ENCODE peak calls at places on chromosomes 11 and 22, in eight cellular contexts. One of them, this sample, is unnamed.

GRCh38 chr11:129298990-129299389 is 76.7 kb upstream of the BARX2 start:
- DNase-seq in kidney: no peak
- DNase-seq in cardiac muscle cell: no peak
- DNase-seq in A549: no peak
- DNase-seq in SJSA1: no peak
- DNase-seq in fibroblast of the aortic adventitia: no peak
- DNase-seq in DND-41: no peak
- DNase-seq in BE2C: no peak
- DNase-seq in this sample: no peak

GRCh38 chr22:19678949-19679348 is 35.4 kb upstream of the SEPTIN5 start:
- DNase-seq in kidney: no peak
- DNase-seq in cardiac muscle cell: peak
- DNase-seq in DND-41: no peak
- DNase-seq in BE2C: no peak
- DNase-seq in fibroblast of the aortic adventitia: no peak
- DNase-seq in SJSA1: no peak
- DNase-seq in A549: no peak
- DNase-seq in this sample: no peak

GRCh38 chr11:113168804-113169342 is 145.5 kb upstream of the TTC12 start:
- DNase-seq in DND-41: no peak
- DNase-seq in kidney: no peak
- DNase-seq in BE2C: no peak
- DNase-seq in SJSA1: no peak
- DNase-seq in A549: no peak
- DNase-seq in cardiac muscle cell: no peak
- DNase-seq in fibroblast of the aortic adventitia: no peak
- DNase-seq in this sample: no peak

GRCh38 chr11:83092488-83093384 is 21.0 kb upstream of the RAB30 start:
- DNase-seq in fibroblast of the aortic adventitia: peak
- DNase-seq in cardiac muscle cell: no peak
- DNase-seq in DND-41: no peak
- DNase-seq in A549: peak
- DNase-seq in BE2C: peak
- DNase-seq in kidney: no peak
- DNase-seq in SJSA1: no peak
- DNase-seq in this sample: no peak

GRCh38 chr11:118214210-118214914 is 10.4 kb downstream of the JAML start:
- DNase-seq in A549: no peak
- DNase-seq in kidney: no peak
- DNase-seq in DND-41: no peak
- DNase-seq in BE2C: no peak
- DNase-seq in SJSA1: no peak
- DNase-seq in fibroblast of the aortic adventitia: no peak
- DNase-seq in cardiac muscle cell: no peak
- DNase-seq in this sample: no peak

GRCh38 chr11:120395778-120396177 is 59.6 kb downstream of the ARHGEF12 start:
- DNase-seq in DND-41: no peak
- DNase-seq in fibroblast of the aortic adventitia: no peak
- DNase-seq in cardiac muscle cell: no peak
- DNase-seq in BE2C: no peak
- DNase-seq in A549: no peak
- DNase-seq in SJSA1: no peak
- DNase-seq in kidney: no peak
- DNase-seq in this sample: no peak

GRCh38 chr22:30872282-30873041 is 96.1 kb downstream of the MORC2 start:
- DNase-seq in BE2C: peak
- DNase-seq in DND-41: no peak
- DNase-seq in fibroblast of the aortic adventitia: no peak
- DNase-seq in SJSA1: peak
- DNase-seq in A549: no peak
- DNase-seq in kidney: peak
- DNase-seq in cardiac muscle cell: no peak
- DNase-seq in this sample: no peak

GRCh38 chr22:35643991-35644390 is 4.3 kb upstream of the APOL6 start:
- DNase-seq in A549: no peak
- DNase-seq in SJSA1: peak
- DNase-seq in kidney: no peak
- DNase-seq in BE2C: no peak
- DNase-seq in cardiac muscle cell: no peak
- DNase-seq in fibroblast of the aortic adventitia: no peak
- DNase-seq in DND-41: no peak
- DNase-seq in this sample: no peak

GRCh38 chr11:27075192-27075591 is 34.6 kb downstream of the BBOX1 start:
- DNase-seq in BE2C: no peak
- DNase-seq in DND-41: no peak
- DNase-seq in kidney: no peak
- DNase-seq in A549: no peak
- DNase-seq in cardiac muscle cell: no peak
- DNase-seq in fibroblast of the aortic adventitia: peak
- DNase-seq in SJSA1: no peak
- DNase-seq in this sample: no peak

GRCh38 chr11:108313444-108313843 is 90.6 kb downstream of the ATM start:
- DNase-seq in BE2C: no peak
- DNase-seq in cardiac muscle cell: no peak
- DNase-seq in fibroblast of the aortic adventitia: no peak
- DNase-seq in DND-41: no peak
- DNase-seq in SJSA1: no peak
- DNase-seq in kidney: no peak
- DNase-seq in A549: no peak
- DNase-seq in this sample: no peak

GRCh38 chr11:108302121-108302785 is 79.4 kb downstream of the ATM start:
- DNase-seq in A549: no peak
- DNase-seq in DND-41: no peak
- DNase-seq in BE2C: no peak
- DNase-seq in cardiac muscle cell: no peak
- DNase-seq in SJSA1: no peak
- DNase-seq in kidney: no peak
- DNase-seq in fibroblast of the aortic adventitia: no peak
- DNase-seq in this sample: no peak

DNA sequence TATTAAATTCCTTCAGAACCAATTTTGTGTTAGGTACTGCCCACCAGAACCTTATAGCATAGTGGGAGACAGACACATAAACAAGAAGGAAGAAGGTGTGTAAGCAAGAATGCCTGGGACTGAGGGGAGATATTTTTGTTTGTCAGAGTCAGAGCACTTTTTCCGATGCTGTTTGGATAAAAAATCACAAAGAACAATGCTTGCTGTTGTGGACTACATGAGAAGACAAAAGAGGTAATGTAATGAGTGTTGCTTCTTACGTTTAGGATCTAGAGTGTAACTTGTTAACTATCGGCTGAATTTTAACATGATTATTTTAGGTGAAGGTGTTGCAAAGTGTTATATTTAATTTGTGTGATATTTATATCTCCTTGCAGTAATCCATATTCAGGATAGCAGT is 84.9 kb downstream of the ATM start:
- DNase-seq in fibroblast of the aortic adventitia: no peak
- DNase-seq in A549: no peak
- DNase-seq in cardiac muscle cell: no peak
- DNase-seq in DND-41: no peak
- DNase-seq in kidney: no peak
- DNase-seq in SJSA1: no peak
- DNase-seq in BE2C: no peak
- DNase-seq in this sample: no peak
- H3K4me3 ChIP-seq in fibroblast of the aortic adventitia: no peak
- H3K4me3 ChIP-seq in A549: no peak
- H3K4me3 ChIP-seq in cardiac muscle cell: no peak
- H3K4me3 ChIP-seq in DND-41: no peak
- H3K4me3 ChIP-seq in kidney: no peak
- H3K4me3 ChIP-seq in SJSA1: no peak
- H3K4me3 ChIP-seq in BE2C: no peak
- H3K4me3 ChIP-seq in this sample: no peak

DNA sequence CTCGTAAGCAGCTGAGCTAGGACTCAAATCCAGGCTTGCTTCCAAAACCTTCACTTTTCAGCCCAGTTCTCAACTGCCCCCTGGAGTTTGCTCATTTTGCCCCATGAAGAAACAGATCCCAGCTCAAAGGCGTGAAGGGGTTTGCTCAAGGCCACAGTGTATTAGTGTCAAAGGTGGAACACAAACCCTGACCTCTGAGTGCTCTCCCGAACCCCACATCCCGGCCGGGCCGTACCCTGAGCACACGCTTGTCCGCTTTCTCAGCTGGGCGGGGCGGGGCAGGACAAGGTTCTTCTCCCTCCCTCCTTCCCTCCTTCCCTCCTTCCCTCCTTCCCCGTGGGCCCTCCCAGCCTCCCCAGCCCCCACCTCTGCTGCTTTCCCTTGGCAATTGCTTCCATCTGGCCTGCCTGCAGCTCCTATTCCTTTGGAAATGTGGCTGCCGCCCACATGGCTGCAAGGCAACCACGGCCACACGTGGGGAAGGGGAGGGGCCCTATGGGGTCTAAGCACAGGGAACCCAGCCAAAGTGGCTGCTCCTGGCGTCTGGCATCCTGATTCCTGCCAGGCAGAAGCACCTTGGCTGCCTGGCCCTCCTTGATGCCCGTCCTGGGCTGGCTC is 4.1 kb downstream of the ST3GAL4 start:
- DNase-seq in SJSA1: peak
- DNase-seq in fibroblast of the aortic adventitia: peak
- DNase-seq in BE2C: peak
- DNase-seq in DND-41: no peak
- DNase-seq in kidney: peak
- DNase-seq in cardiac muscle cell: no peak
- DNase-seq in A549: no peak
- DNase-seq in this sample: no peak
- H3K4me3 ChIP-seq in SJSA1: no peak
- H3K4me3 ChIP-seq in fibroblast of the aortic adventitia: peak
- H3K4me3 ChIP-seq in BE2C: no peak
- H3K4me3 ChIP-seq in DND-41: no peak
- H3K4me3 ChIP-seq in kidney: no peak
- H3K4me3 ChIP-seq in cardiac muscle cell: no peak
- H3K4me3 ChIP-seq in A549: no peak
- H3K4me3 ChIP-seq in this sample: no peak

GRCh38 chr11:12177739-12178338 is 67.4 kb downstream of the MICAL2 start:
- DNase-seq in BE2C: no peak
- DNase-seq in kidney: no peak
- DNase-seq in SJSA1: no peak
- DNase-seq in A549: no peak
- DNase-seq in cardiac muscle cell: peak
- DNase-seq in DND-41: no peak
- DNase-seq in fibroblast of the aortic adventitia: peak
- DNase-seq in this sample: no peak

GRCh38 chr11:12182650-12183511 is 72.5 kb downstream of the MICAL2 start:
- DNase-seq in DND-41: no peak
- DNase-seq in BE2C: no peak
- DNase-seq in kidney: peak
- DNase-seq in SJSA1: peak
- DNase-seq in cardiac muscle cell: peak
- DNase-seq in fibroblast of the aortic adventitia: peak
- DNase-seq in A549: peak
- DNase-seq in this sample: peak

GRCh38 chr11:12180257-12181205 is 70.1 kb downstream of the MICAL2 start:
- DNase-seq in cardiac muscle cell: no peak
- DNase-seq in SJSA1: peak
- DNase-seq in kidney: no peak
- DNase-seq in BE2C: no peak
- DNase-seq in DND-41: no peak
- DNase-seq in fibroblast of the aortic adventitia: no peak
- DNase-seq in A549: no peak
- DNase-seq in this sample: no peak

GRCh38 chr11:12179019-12179418 is 68.6 kb downstream of the MICAL2 start:
- DNase-seq in kidney: no peak
- DNase-seq in DND-41: no peak
- DNase-seq in A549: no peak
- DNase-seq in fibroblast of the aortic adventitia: no peak
- DNase-seq in SJSA1: no peak
- DNase-seq in BE2C: no peak
- DNase-seq in cardiac muscle cell: peak
- DNase-seq in this sample: no peak

DNA sequence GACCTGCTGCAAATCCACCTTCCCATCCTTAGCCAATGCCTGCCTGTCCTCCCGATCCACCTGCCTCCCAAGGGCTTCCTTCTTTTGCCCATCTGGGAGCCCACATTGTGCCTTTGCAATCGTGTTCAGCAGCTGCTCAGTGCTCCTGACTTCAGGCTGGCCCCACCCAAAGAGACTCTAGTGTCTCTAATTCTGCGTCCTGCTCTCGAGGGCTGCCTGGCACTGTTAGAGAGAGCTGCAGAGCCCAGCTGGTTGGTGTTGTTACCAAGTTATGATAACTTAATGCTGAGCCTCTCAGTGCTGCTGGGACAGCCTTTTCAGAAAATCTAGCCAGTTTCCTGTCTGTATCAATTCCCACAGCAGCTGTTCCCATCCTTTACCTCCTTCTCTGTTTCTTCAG is 69.1 kb downstream of the MICAL2 start:
- DNase-seq in SJSA1: no peak
- DNase-seq in A549: no peak
- DNase-seq in cardiac muscle cell: no peak
- DNase-seq in fibroblast of the aortic adventitia: no peak
- DNase-seq in DND-41: no peak
- DNase-seq in kidney: no peak
- DNase-seq in BE2C: no peak
- DNase-seq in this sample: no peak
- H3K4me3 ChIP-seq in SJSA1: no peak
- H3K4me3 ChIP-seq in A549: no peak
- H3K4me3 ChIP-seq in cardiac muscle cell: no peak
- H3K4me3 ChIP-seq in fibroblast of the aortic adventitia: no peak
- H3K4me3 ChIP-seq in DND-41: no peak
- H3K4me3 ChIP-seq in kidney: no peak
- H3K4me3 ChIP-seq in BE2C: no peak
- H3K4me3 ChIP-seq in this sample: no peak

GRCh38 chr11:75524576-75525432 is 937 bp downstream of the GDPD5 start:
- DNase-seq in DND-41: peak
- DNase-seq in SJSA1: no peak
- DNase-seq in cardiac muscle cell: peak
- DNase-seq in A549: peak
- DNase-seq in fibroblast of the aortic adventitia: no peak
- DNase-seq in BE2C: no peak
- DNase-seq in kidney: peak
- DNase-seq in this sample: no peak

GRCh38 chr11:75523811-75524401 is 1.8 kb downstream of the GDPD5 start:
- DNase-seq in SJSA1: no peak
- DNase-seq in fibroblast of the aortic adventitia: no peak
- DNase-seq in BE2C: no peak
- DNase-seq in kidney: no peak
- DNase-seq in cardiac muscle cell: no peak
- DNase-seq in DND-41: no peak
- DNase-seq in A549: no peak
- DNase-seq in this sample: no peak

GRCh38 chr11:75525433-75526191 is at the start of gene GDPD5:
- DNase-seq in DND-41: peak
- DNase-seq in BE2C: peak
- DNase-seq in kidney: peak
- DNase-seq in fibroblast of the aortic adventitia: peak
- DNase-seq in SJSA1: peak
- DNase-seq in A549: peak
- DNase-seq in cardiac muscle cell: peak
- DNase-seq in this sample: peak

GRCh38 chr11:75522645-75523044 is 3.1 kb downstream of the GDPD5 start:
- DNase-seq in kidney: no peak
- DNase-seq in BE2C: no peak
- DNase-seq in DND-41: no peak
- DNase-seq in fibroblast of the aortic adventitia: no peak
- DNase-seq in A549: no peak
- DNase-seq in cardiac muscle cell: no peak
- DNase-seq in SJSA1: no peak
- DNase-seq in this sample: no peak

DNA sequence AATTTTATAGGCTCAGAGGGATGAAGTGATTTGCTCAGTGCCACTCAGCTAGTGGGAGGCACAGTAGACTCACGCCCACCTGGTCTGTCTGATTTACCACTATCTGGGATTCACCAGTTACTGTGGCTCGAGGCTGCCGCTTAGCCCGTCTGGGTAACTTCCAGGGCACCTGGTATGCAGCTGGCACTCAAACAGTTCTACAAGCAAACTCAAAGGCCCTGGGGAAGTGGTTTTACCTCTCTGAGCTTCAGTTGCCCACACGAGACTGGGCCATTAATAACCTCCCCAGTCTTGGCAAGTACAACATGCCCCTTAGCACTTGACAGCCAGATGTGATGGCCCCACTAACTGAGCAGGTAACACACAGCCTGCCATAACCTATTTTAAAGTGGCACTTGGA is 2.6 kb downstream of the GDPD5 start:
- DNase-seq in DND-41: peak
- DNase-seq in BE2C: no peak
- DNase-seq in SJSA1: no peak
- DNase-seq in A549: no peak
- DNase-seq in fibroblast of the aortic adventitia: no peak
- DNase-seq in kidney: no peak
- DNase-seq in cardiac muscle cell: no peak
- DNase-seq in this sample: no peak
- H3K4me3 ChIP-seq in DND-41: no peak
- H3K4me3 ChIP-seq in BE2C: no peak
- H3K4me3 ChIP-seq in SJSA1: no peak
- H3K4me3 ChIP-seq in A549: no peak
- H3K4me3 ChIP-seq in fibroblast of the aortic adventitia: no peak
- H3K4me3 ChIP-seq in kidney: no peak
- H3K4me3 ChIP-seq in cardiac muscle cell: no peak
- H3K4me3 ChIP-seq in this sample: no peak

This sample was measured in astrocyte of the cerebellum.